ENCODE peak calls at places on chromosomes 12 and 14, in ten cellular contexts. One of them, this sample, is unnamed.

GRCh38 chr14:104101086-104101621 is 15.7 kb downstream of the ASPG start:
- DNase-seq in kidney: peak
- DNase-seq in lower leg skin: peak
- DNase-seq in ovary: peak
- DNase-seq in fibroblast of the aortic adventitia: no peak
- DNase-seq in cardiac muscle cell: no peak
- DNase-seq in PC-3: no peak
- DNase-seq in AG09309: no peak
- DNase-seq in heart right ventricle: peak
- DNase-seq in HFF-Myc: no peak
- DNase-seq in this sample: no peak

GRCh38 chr14:20382526-20382925 is 30.8 kb downstream of the TEP1 start:
- DNase-seq in heart right ventricle: no peak
- DNase-seq in PC-3: no peak
- DNase-seq in ovary: no peak
- DNase-seq in cardiac muscle cell: no peak
- DNase-seq in fibroblast of the aortic adventitia: no peak
- DNase-seq in HFF-Myc: no peak
- DNase-seq in lower leg skin: peak
- DNase-seq in kidney: no peak
- DNase-seq in AG09309: no peak
- DNase-seq in this sample: no peak

GRCh38 chr12:52044284-52044983 is 6.8 kb upstream of the NR4A1 start:
- DNase-seq in heart right ventricle: peak
- DNase-seq in AG09309: peak
- DNase-seq in cardiac muscle cell: peak
- DNase-seq in ovary: peak
- DNase-seq in PC-3: no peak
- DNase-seq in fibroblast of the aortic adventitia: peak
- DNase-seq in HFF-Myc: no peak
- DNase-seq in kidney: peak
- DNase-seq in lower leg skin: peak
- DNase-seq in this sample: peak

GRCh38 chr12:64730585-64730964 is 28.6 kb downstream of the GNS start:
- DNase-seq in cardiac muscle cell: no peak
- DNase-seq in HFF-Myc: no peak
- DNase-seq in kidney: no peak
- DNase-seq in fibroblast of the aortic adventitia: no peak
- DNase-seq in ovary: no peak
- DNase-seq in heart right ventricle: no peak
- DNase-seq in AG09309: no peak
- DNase-seq in lower leg skin: no peak
- DNase-seq in PC-3: no peak
- DNase-seq in this sample: no peak

GRCh38 chr12:1747609-1748008 is 56.7 kb downstream of the ADIPOR2 start:
- DNase-seq in AG09309: no peak
- DNase-seq in lower leg skin: no peak
- DNase-seq in fibroblast of the aortic adventitia: no peak
- DNase-seq in ovary: no peak
- DNase-seq in HFF-Myc: no peak
- DNase-seq in heart right ventricle: no peak
- DNase-seq in cardiac muscle cell: no peak
- DNase-seq in kidney: no peak
- DNase-seq in PC-3: no peak
- DNase-seq in this sample: no peak

GRCh38 chr14:37036669-37037341 is 135.6 kb downstream of the SLC25A21 start:
- DNase-seq in PC-3: peak
- DNase-seq in fibroblast of the aortic adventitia: peak
- DNase-seq in AG09309: no peak
- DNase-seq in HFF-Myc: no peak
- DNase-seq in kidney: no peak
- DNase-seq in ovary: no peak
- DNase-seq in heart right ventricle: no peak
- DNase-seq in cardiac muscle cell: no peak
- DNase-seq in lower leg skin: no peak
- DNase-seq in this sample: no peak

GRCh38 chr14:60658909-60659585 is 9.8 kb upstream of the SIX1 start:
- DNase-seq in HFF-Myc: no peak
- DNase-seq in heart right ventricle: no peak
- DNase-seq in cardiac muscle cell: no peak
- DNase-seq in fibroblast of the aortic adventitia: no peak
- DNase-seq in kidney: no peak
- DNase-seq in AG09309: no peak
- DNase-seq in lower leg skin: no peak
- DNase-seq in ovary: no peak
- DNase-seq in PC-3: peak
- DNase-seq in this sample: no peak

GRCh38 chr12:2108975-2109671 is 56.3 kb downstream of the CACNA1C start:
- DNase-seq in lower leg skin: no peak
- DNase-seq in heart right ventricle: no peak
- DNase-seq in ovary: no peak
- DNase-seq in cardiac muscle cell: no peak
- DNase-seq in fibroblast of the aortic adventitia: no peak
- DNase-seq in PC-3: no peak
- DNase-seq in AG09309: no peak
- DNase-seq in kidney: no peak
- DNase-seq in HFF-Myc: no peak
- DNase-seq in this sample: no peak

GRCh38 chr12:97335093-97335492 is 127.5 kb upstream of the RMST start:
- DNase-seq in heart right ventricle: no peak
- DNase-seq in fibroblast of the aortic adventitia: no peak
- DNase-seq in lower leg skin: no peak
- DNase-seq in PC-3: no peak
- DNase-seq in kidney: no peak
- DNase-seq in HFF-Myc: no peak
- DNase-seq in cardiac muscle cell: no peak
- DNase-seq in ovary: no peak
- DNase-seq in AG09309: no peak
- DNase-seq in this sample: no peak

GRCh38 chr12:63220921-63221320 is 69.9 kb upstream of the AVPR1A start:
- DNase-seq in AG09309: no peak
- DNase-seq in fibroblast of the aortic adventitia: no peak
- DNase-seq in lower leg skin: no peak
- DNase-seq in cardiac muscle cell: no peak
- DNase-seq in heart right ventricle: no peak
- DNase-seq in kidney: no peak
- DNase-seq in HFF-Myc: peak
- DNase-seq in ovary: no peak
- DNase-seq in PC-3: no peak
- DNase-seq in this sample: no peak

GRCh38 chr14:21383848-21384493 is at the start of gene SUPT16H:
- DNase-seq in AG09309: peak
- DNase-seq in cardiac muscle cell: peak
- DNase-seq in lower leg skin: peak
- DNase-seq in HFF-Myc: peak
- DNase-seq in fibroblast of the aortic adventitia: peak
- DNase-seq in heart right ventricle: peak
- DNase-seq in kidney: peak
- DNase-seq in ovary: peak
- DNase-seq in PC-3: peak
- DNase-seq in this sample: peak
- TF ChIP-seq CTCF in AG09309: no peak
- TF ChIP-seq CTCF in cardiac muscle cell: no peak
- TF ChIP-seq CTCF in lower leg skin: no peak
- TF ChIP-seq CTCF in HFF-Myc: no peak
- TF ChIP-seq CTCF in fibroblast of the aortic adventitia: no peak
- TF ChIP-seq CTCF in heart right ventricle: no peak
- TF ChIP-seq CTCF in kidney: no peak
- TF ChIP-seq CTCF in ovary: peak
- TF ChIP-seq CTCF in PC-3: no peak
- TF ChIP-seq CTCF in this sample: no peak

DNA sequence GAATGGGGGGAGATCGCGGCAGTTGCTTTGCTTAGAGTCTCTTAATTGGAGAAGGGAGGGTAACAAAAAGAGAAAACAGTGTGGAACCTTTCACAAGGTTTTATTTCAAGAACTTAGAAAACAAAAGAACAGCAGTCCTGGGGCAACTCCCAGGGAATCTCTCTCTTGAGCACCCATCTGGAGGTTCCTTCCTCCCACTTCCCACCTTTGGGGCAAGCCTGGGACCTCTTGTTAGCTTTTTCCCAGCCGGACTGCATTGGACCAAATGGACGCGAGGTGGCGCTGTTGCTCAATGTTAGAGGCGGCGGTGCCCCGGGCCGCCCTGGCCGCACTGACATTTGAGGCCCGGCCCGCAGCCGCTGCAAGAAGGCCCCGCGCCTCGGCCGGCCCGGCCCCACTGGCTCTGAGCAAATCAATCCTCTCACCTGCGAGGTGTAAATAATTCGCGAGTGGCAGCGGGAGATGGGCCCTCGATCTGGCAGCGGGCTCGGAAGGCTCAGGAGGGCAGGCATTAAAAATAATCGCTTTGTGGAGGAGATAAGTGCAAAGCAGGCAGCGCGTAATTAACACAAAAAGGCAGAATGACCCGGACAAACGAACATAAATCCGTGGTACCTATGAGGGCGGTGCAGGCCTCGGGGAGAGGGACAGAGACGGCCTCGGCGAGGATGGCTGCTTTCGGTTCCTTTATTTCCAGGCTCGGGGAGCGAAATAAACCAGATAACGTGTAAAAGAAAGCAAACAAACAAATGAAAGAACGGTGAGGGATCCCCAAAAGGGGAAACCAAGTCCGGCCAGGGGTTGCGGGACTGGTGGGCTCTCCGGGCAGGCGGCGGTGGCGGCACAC is 2.7 kb upstream of the HOXC8 start:
- DNase-seq in fibroblast of the aortic adventitia: peak
- DNase-seq in lower leg skin: peak
- DNase-seq in kidney: peak
- DNase-seq in PC-3: peak
- DNase-seq in AG09309: no peak
- DNase-seq in heart right ventricle: peak
- DNase-seq in ovary: peak
- DNase-seq in HFF-Myc: peak
- DNase-seq in cardiac muscle cell: peak
- DNase-seq in this sample: peak
- H3K4me3 ChIP-seq in fibroblast of the aortic adventitia: no peak
- H3K4me3 ChIP-seq in lower leg skin: no peak
- H3K4me3 ChIP-seq in kidney: peak
- H3K4me3 ChIP-seq in PC-3: peak
- H3K4me3 ChIP-seq in AG09309: no peak
- H3K4me3 ChIP-seq in heart right ventricle: peak
- H3K4me3 ChIP-seq in ovary: peak
- H3K4me3 ChIP-seq in HFF-Myc: no peak
- H3K4me3 ChIP-seq in cardiac muscle cell: no peak
- H3K4me3 ChIP-seq in this sample: no peak

GRCh38 chr12:110126557-110126956 is 2.4 kb downstream of the IFT81 start:
- DNase-seq in fibroblast of the aortic adventitia: no peak
- DNase-seq in heart right ventricle: no peak
- DNase-seq in AG09309: no peak
- DNase-seq in kidney: no peak
- DNase-seq in lower leg skin: no peak
- DNase-seq in HFF-Myc: no peak
- DNase-seq in PC-3: no peak
- DNase-seq in ovary: no peak
- DNase-seq in cardiac muscle cell: no peak
- DNase-seq in this sample: no peak

GRCh38 chr12:110123861-110124183 is 335 bp upstream of the IFT81 start:
- DNase-seq in PC-3: no peak
- DNase-seq in heart right ventricle: no peak
- DNase-seq in cardiac muscle cell: no peak
- DNase-seq in ovary: no peak
- DNase-seq in lower leg skin: no peak
- DNase-seq in fibroblast of the aortic adventitia: no peak
- DNase-seq in HFF-Myc: no peak
- DNase-seq in kidney: no peak
- DNase-seq in AG09309: no peak
- DNase-seq in this sample: no peak

GRCh38 chr12:110122929-110123328 is 1.2 kb upstream of the IFT81 start:
- DNase-seq in fibroblast of the aortic adventitia: no peak
- DNase-seq in PC-3: no peak
- DNase-seq in lower leg skin: no peak
- DNase-seq in kidney: no peak
- DNase-seq in AG09309: no peak
- DNase-seq in heart right ventricle: no peak
- DNase-seq in ovary: no peak
- DNase-seq in HFF-Myc: no peak
- DNase-seq in cardiac muscle cell: no peak
- DNase-seq in this sample: no peak

GRCh38 chr12:110120878-110121277 is 3.3 kb upstream of the IFT81 start:
- DNase-seq in HFF-Myc: no peak
- DNase-seq in kidney: no peak
- DNase-seq in heart right ventricle: no peak
- DNase-seq in AG09309: no peak
- DNase-seq in lower leg skin: peak
- DNase-seq in PC-3: no peak
- DNase-seq in ovary: no peak
- DNase-seq in cardiac muscle cell: no peak
- DNase-seq in fibroblast of the aortic adventitia: peak
- DNase-seq in this sample: no peak

GRCh38 chr12:110124184-110124995 is at the start of gene IFT81:
- DNase-seq in kidney: peak
- DNase-seq in PC-3: peak
- DNase-seq in fibroblast of the aortic adventitia: peak
- DNase-seq in lower leg skin: peak
- DNase-seq in ovary: peak
- DNase-seq in heart right ventricle: peak
- DNase-seq in HFF-Myc: no peak
- DNase-seq in AG09309: peak
- DNase-seq in cardiac muscle cell: peak
- DNase-seq in this sample: peak
- TF ChIP-seq CTCF in kidney: no peak
- TF ChIP-seq CTCF in PC-3: no peak
- TF ChIP-seq CTCF in fibroblast of the aortic adventitia: no peak
- TF ChIP-seq CTCF in lower leg skin: no peak
- TF ChIP-seq CTCF in ovary: peak
- TF ChIP-seq CTCF in heart right ventricle: peak
- TF ChIP-seq CTCF in HFF-Myc: no peak
- TF ChIP-seq CTCF in AG09309: no peak
- TF ChIP-seq CTCF in cardiac muscle cell: no peak
- TF ChIP-seq CTCF in this sample: peak

GRCh38 chr14:31208546-31209424 is 1.2 kb upstream of the HECTD1 start:
- DNase-seq in PC-3: no peak
- DNase-seq in HFF-Myc: no peak
- DNase-seq in AG09309: no peak
- DNase-seq in ovary: no peak
- DNase-seq in cardiac muscle cell: no peak
- DNase-seq in fibroblast of the aortic adventitia: no peak
- DNase-seq in lower leg skin: no peak
- DNase-seq in kidney: no peak
- DNase-seq in heart right ventricle: no peak
- DNase-seq in this sample: no peak
- H3K4me3 ChIP-seq in PC-3: peak
- H3K4me3 ChIP-seq in HFF-Myc: peak
- H3K4me3 ChIP-seq in AG09309: peak
- H3K4me3 ChIP-seq in ovary: peak
- H3K4me3 ChIP-seq in cardiac muscle cell: peak
- H3K4me3 ChIP-seq in fibroblast of the aortic adventitia: peak
- H3K4me3 ChIP-seq in lower leg skin: no peak
- H3K4me3 ChIP-seq in kidney: peak
- H3K4me3 ChIP-seq in heart right ventricle: peak
- H3K4me3 ChIP-seq in this sample: peak

DNA sequence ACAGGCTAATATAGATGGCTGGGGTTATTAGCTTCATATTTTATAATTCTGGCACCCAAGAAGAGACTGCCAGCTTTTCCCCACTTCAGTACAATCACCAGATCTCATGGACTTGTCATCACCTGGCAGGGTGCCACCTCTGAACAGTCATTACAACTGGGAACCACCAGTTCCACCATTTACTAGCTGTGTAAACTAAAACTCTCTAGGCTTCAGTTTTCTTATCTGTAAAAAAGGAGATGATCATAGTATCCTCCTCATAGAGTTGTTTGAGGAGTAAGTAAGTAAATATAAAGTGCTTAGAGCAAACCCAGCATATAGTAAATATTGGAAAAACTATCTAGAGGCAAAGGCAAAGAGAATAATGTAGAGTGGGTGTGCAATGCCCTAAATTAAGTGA is 19.3 kb downstream of the CPNE8 start:
- DNase-seq in fibroblast of the aortic adventitia: peak
- DNase-seq in lower leg skin: no peak
- DNase-seq in cardiac muscle cell: peak
- DNase-seq in kidney: no peak
- DNase-seq in PC-3: peak
- DNase-seq in AG09309: no peak
- DNase-seq in HFF-Myc: no peak
- DNase-seq in heart right ventricle: no peak
- DNase-seq in ovary: no peak
- DNase-seq in this sample: peak
- TF ChIP-seq CTCF in fibroblast of the aortic adventitia: no peak
- TF ChIP-seq CTCF in lower leg skin: no peak
- TF ChIP-seq CTCF in cardiac muscle cell: no peak
- TF ChIP-seq CTCF in kidney: no peak
- TF ChIP-seq CTCF in PC-3: no peak
- TF ChIP-seq CTCF in AG09309: no peak
- TF ChIP-seq CTCF in HFF-Myc: no peak
- TF ChIP-seq CTCF in heart right ventricle: no peak
- TF ChIP-seq CTCF in ovary: no peak
- TF ChIP-seq CTCF in this sample: no peak